ENCODE peak calls at places on chromosome 3, in four cellular contexts. Q, Z, R and N are unnamed samples.

GRCh38 chr3:174243194-174243593 is 615.9 kb upstream of the NAALADL2 start:
- DNase-seq in Q (no peak), Z (no peak), R (no peak), N (no peak)

GRCh38 chr3:37147676-37148075 is 26.7 kb downstream of the LRRFIP2 start:
- DNase-seq in Q (no peak), Z (peak; percentile 37), R (no peak), N (no peak)

GRCh38 chr3:193176690-193177089 is 64.3 kb upstream of the PLAAT1 start:
- DNase-seq in Q (no peak), Z (no peak), R (no peak), N (no peak)

GRCh38 chr3:29427266-29428103 is 146.6 kb downstream of the RBMS3 start:
- DNase-seq in Q (no peak), Z (no peak), R (no peak), N (no peak)

GRCh38 chr3:62248831-62249776 is 124.2 kb downstream of the FEZF2 start:
- DNase-seq in Q (no peak), Z (no peak), R (no peak), N (no peak)

GRCh38 chr3:4528802-4529201 is 35.7 kb downstream of the ITPR1 start:
- DNase-seq in Q (no peak), Z (no peak), R (no peak), N (no peak)

GRCh38 chr3:38992117-38992779 is 59.5 kb downstream of the SCN11A start:
- DNase-seq in Q (no peak), Z (peak; percentile 41), R (no peak), N (no peak)

GRCh38 chr3:170751083-170751893 is 118.7 kb downstream of the RPL22L1 start:
- DNase-seq in Q (peak; percentile 88), Z (peak; percentile 95), R (peak; percentile 72), N (no peak)

GRCh38 chr3:113167929-113168771 is 43.2 kb upstream of the BOC start:
- DNase-seq in Q (no peak), Z (no peak), R (no peak), N (no peak)

GRCh38 chr3:120418866-120419490 is 31.8 kb downstream of the FSTL1 start:
- DNase-seq in Q (no peak), Z (peak; percentile 68), R (no peak), N (no peak)

GRCh38 chr3:194138732-194139084 is 2.8 kb downstream of the HES1 start:
- DNase-seq in Q (no peak), Z (no peak), R (no peak), N (no peak)

GRCh38 chr3:137767146-137768020 is 3.3 kb downstream of the SOX14 start:
- DNase-seq in Q (no peak), Z (no peak), R (no peak), N (no peak)
- H3K9me3 ChIP-seq in Q (no peaks in the 10 kb centered on the region), Z (no peaks in the 10 kb centered on the region), R (no peaks in the 10 kb centered on the region), N (no peaks in the 10 kb centered on the region)

DNA sequence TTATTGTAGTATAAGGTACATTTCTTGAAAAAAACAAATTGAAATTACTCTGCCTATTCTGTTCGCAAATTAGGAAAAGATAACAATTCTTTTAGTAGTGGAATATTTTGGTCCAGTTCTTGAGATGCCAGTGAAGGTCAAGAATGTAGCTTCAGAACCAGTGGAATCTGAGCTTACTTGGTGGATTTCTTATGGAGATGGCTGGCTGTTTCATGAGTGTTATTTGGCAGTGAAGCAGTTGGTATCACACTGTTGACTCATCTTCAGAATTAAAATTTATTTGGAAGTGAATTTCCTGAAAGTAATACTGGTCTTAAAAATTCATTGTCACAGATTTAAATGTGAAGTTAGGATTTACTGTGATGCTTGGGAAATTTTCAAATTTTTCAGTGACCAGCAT is 19.1 kb downstream of the RNF13 start:
- DNase-seq in Q (no peak), Z (no peak), R (no peak), N (no peak)
- H3K9me3 ChIP-seq in Q (no peaks in the 10 kb centered on the region), Z (no peaks in the 10 kb centered on the region), R (peaks cover 17% of the 10 kb centered on the region), N (peaks cover 4% of the 10 kb centered on the region)

GRCh38 chr3:163126115-163126514 is 1629.5 kb downstream of the OTOL1 start:
- DNase-seq in Q (no peak), Z (no peak), R (no peak), N (no peak)

GRCh38 chr3:163132111-163132510 is 1635.5 kb downstream of the OTOL1 start:
- DNase-seq in Q (no peak), Z (no peak), R (no peak), N (no peak)

DNA sequence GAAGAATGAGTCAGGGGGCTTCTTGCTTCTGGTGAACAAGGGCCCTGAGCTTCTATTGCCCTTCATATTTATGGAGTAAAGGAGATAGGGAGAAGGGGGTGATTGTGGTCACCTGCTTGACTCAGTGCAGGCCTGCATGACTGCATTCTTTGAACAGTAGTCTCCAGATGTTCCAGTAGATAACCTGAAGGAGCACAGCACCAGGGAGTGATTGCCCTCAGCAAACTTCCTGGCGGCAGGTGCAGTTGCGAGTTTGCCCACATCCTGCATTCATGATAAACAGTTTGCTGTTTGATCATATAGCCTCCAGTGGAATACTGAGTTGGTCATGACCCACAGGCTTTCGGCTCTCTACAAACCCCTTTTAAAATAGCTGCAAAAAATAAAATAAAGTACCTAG is 1632.7 kb downstream of the OTOL1 start:
- DNase-seq in Q (no peak), Z (no peak), R (no peak), N (no peak)
- H3K9me3 ChIP-seq in Q (no peaks in the 10 kb centered on the region), Z (peaks cover 6% of the 10 kb centered on the region), R (peaks cover 39% of the 10 kb centered on the region), N (no peaks in the 10 kb centered on the region)

GRCh38 chr3:21310891-21311290 is 440.1 kb downstream of the ZNF385D start:
- DNase-seq in Q (no peak), Z (no peak), R (no peak), N (no peak)
- H3K9me3 ChIP-seq in Q (no peaks in the 10 kb centered on the region), Z (no peaks in the 10 kb centered on the region), R (no peaks in the 10 kb centered on the region), N (no peaks in the 10 kb centered on the region)

DNA sequence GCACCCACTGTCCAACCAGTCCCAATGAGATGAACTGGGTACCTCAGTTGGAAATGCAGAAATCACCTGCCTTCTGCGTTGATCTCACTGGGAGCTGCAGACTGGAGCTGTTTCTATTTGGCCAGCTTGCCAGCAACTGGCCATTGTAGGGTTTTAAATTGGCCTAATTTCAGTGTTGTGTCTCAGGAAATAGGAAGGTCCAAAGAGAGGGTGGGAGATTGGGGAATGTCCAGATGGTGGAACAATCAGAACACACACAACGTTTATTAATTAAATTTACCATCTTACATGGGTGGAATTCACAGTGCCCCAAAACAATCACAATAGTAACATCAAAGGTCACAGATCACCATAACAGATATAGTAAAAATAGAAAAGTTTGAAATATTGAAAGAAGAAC is 189.5 kb downstream of the ZNF385D start:
- DNase-seq in Q (no peak), Z (no peak), R (no peak), N (no peak)
- H3K9me3 ChIP-seq in Q (no peaks in the 10 kb centered on the region), Z (no peaks in the 10 kb centered on the region), R (no peaks in the 10 kb centered on the region), N (no peaks in the 10 kb centered on the region)

DNA sequence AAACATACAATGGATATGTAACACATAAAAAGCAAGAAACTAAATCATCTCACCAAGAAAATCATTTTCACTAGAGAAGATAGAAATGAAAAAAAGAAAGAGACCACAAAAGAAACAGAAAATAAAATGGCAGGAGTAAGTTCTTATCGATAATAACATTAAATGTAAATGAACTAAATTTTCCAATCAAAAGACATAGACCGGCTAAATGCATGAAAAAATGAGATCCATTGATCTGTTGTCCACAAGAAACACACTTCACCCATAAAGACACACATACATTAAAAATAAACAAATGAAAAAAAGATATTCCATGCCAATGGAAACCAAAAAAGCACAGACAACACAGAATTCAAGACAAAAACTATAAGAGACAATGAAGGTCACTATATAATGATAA is 1771.9 kb downstream of the SI start:
- DNase-seq in Q (no peak), Z (no peak), R (no peak), N (no peak)
- H3K9me3 ChIP-seq in Q (no peaks in the 10 kb centered on the region), Z (peaks cover 6% of the 10 kb centered on the region), R (peaks cover 27% of the 10 kb centered on the region), N (no peaks in the 10 kb centered on the region)

DNA sequence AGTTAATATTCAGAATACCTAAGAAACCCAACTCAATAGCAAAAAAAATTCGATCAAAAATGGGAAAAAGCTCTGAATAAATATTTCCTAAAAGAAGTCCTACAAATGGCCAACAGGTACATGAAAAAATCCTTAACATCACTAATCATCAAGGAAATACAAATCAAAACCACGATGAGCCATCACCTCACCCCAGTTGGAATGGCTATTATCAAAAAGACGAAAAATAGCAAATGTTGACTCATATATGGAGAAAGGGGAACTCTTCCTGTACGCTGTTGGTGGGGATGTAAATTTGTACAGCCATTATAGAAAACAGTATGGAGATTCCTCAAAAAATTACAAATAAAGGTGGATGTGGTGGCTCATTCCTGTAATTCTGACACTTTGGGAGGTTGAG is 29.6 kb upstream of the SGO1 start:
- DNase-seq in Q (no peak), Z (no peak), R (no peak), N (no peak)
- H3K9me3 ChIP-seq in Q (no peaks in the 10 kb centered on the region), Z (no peaks in the 10 kb centered on the region), R (no peaks in the 10 kb centered on the region), N (no peaks in the 10 kb centered on the region)

GRCh38 chr3:198106265-198106664 is 146.2 kb downstream of the LMLN start:
- DNase-seq in Q (no peak), Z (no peak), R (no peak), N (no peak)

GRCh38 chr3:198109883-198110282 is 149.9 kb downstream of the LMLN start:
- DNase-seq in Q (no peak), Z (no peak), R (no peak), N (no peak)

GRCh38 chr3:198108756-198109155 is 148.7 kb downstream of the LMLN start:
- DNase-seq in Q (no peak), Z (no peak), R (no peak), N (no peak)

GRCh38 chr3:198112031-198112430 is 152.0 kb downstream of the LMLN start:
- DNase-seq in Q (no peak), Z (no peak), R (no peak), N (no peak)

GRCh38 chr3:198107840-198108734 is 148.1 kb downstream of the LMLN start:
- DNase-seq in Q (no peak), Z (no peak), R (no peak), N (no peak)
- H3K9me3 ChIP-seq in Q (no peaks in the 10 kb centered on the region), Z (no peaks in the 10 kb centered on the region), R (no peaks in the 10 kb centered on the region), N (peaks cover 8% of the 10 kb centered on the region)